ENCODE peak calls at places on chromosomes 6 and 20, in four cellular contexts. X is K562, W is HepG2, O is H1. D is an unnamed sample.

GRCh38 chr6:147075326-147075840 is 128.8 kb upstream of the STXBP5 start:
- DNase-seq in X (no peak), W (no peak), O (no peak), D (no peak)

GRCh38 chr20:19815553-19815991 is 57.5 kb downstream of the RIN2 start:
- DNase-seq in X (no peak), W (peak; percentile 70), O (no peak), D (peak; percentile 98)

GRCh38 chr6:144528605-144529425 is 243.7 kb downstream of the UTRN start:
- DNase-seq in X (no peak), W (no peak), O (no peak), D (no peak)

GRCh38 chr6:156060013-156060412 is 604.4 kb upstream of the NOX3 start:
- DNase-seq in X (no peak), W (no peak), O (no peak), D (no peak)

GRCh38 chr6:15313367-15313766 is 67.5 kb downstream of the JARID2 start:
- DNase-seq in X (no peak), W (no peak), O (no peak), D (no peak)

GRCh38 chr6:34032856-34033255 is 113.0 kb downstream of the GRM4 start:
- DNase-seq in X (no peak), W (no peak), O (no peak), D (no peak)

GRCh38 chr6:149941583-149942460 is at the start of gene ULBP2:
- DNase-seq in X (peak; percentile 99), W (no peak), O (no peak), D (peak; percentile 97)

GRCh38 chr6:34074064-34074739 is 71.7 kb downstream of the GRM4 start:
- DNase-seq in X (no peak), W (no peak), O (no peak), D (no peak)

GRCh38 chr6:145963216-145964068 is 716 bp downstream of the SHPRH start:
- DNase-seq in X (peak; percentile 55), W (no peak), O (peak; percentile 2), D (peak; percentile 68)

GRCh38 chr6:105072799-105073199 is 107.0 kb downstream of the POPDC3 start:
- DNase-seq in X (no peak), W (peak; percentile 59), O (no peak), D (no peak)

GRCh38 chr20:61628480-61628879 is 376.4 kb downstream of the CDH4 start:
- DNase-seq in X (no peak), W (no peak), O (no peak), D (no peak)

GRCh38 chr20:61623451-61623850 is 371.4 kb downstream of the CDH4 start:
- DNase-seq in X (no peak), W (no peak), O (no peak), D (no peak)

GRCh38 chr20:61627791-61628415 is 375.8 kb downstream of the CDH4 start:
- DNase-seq in X (no peak), W (no peak), O (no peak), D (no peak)

GRCh38 chr20:61628901-61629300 is 376.8 kb downstream of the CDH4 start:
- DNase-seq in X (no peak), W (no peak), O (no peak), D (no peak)

GRCh38 chr20:61626412-61626811 is 374.4 kb downstream of the CDH4 start:
- DNase-seq in X (no peak), W (no peak), O (no peak), D (no peak)
- H3K27me3 ChIP-seq in X (peaks cover 15% of the 10 kb centered on the region), W (peaks cover 90% of the 10 kb centered on the region), O (peaks cover 4% of the 10 kb centered on the region), D (no peaks in the 10 kb centered on the region)

DNA sequence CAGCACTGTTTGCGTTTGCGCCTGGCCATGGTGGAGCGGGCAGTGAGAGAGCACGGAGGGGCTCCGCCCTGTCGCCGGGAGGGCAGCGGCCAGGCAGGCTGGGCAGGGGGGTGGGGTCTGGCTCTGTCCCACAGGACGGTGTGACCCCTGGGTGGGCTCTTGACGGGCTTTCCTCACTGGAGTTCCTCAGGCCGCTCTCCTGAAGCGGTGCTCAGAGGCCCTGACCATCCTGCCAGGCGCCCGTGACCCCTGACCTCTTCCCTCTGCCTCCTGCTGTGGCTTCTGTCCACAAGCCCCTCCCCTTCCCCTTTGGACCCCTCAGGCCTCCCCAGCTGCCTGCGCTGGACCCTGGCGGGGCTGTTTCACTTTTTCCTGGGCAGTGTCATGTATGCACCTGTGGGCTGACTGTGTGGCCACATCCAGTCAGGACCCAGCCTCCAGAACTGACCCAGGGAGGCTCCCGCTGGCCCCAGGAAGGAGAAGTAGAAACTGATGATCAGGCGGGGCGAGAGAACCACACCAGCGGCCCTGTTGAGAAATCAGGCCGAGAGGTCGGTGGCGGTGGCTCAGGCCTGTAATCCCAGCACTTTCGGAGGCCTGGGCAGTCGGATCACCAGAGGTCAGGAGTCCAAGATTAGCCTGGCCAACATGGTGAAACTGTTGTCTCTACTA is 1.2 kb downstream of the OGFR start:
- DNase-seq in X (peak; percentile 37), W (peak; percentile 90), O (no peak), D (no peak)
- TF ChIP-seq JUN in X (no peak), W (peak; percentile 42), O (no peak), D (no peak)

GRCh38 chr6:137031122-137031521 is 13.6 kb downstream of the IL20RA start:
- DNase-seq in X (no peak), W (no peak), O (no peak), D (no peak)
- H3K27me3 ChIP-seq in X (peaks cover 3% of the 10 kb centered on the region), W (no peaks in the 10 kb centered on the region), O (no peaks in the 10 kb centered on the region), D (no peaks in the 10 kb centered on the region)

GRCh38 chr6:157994126-157994795 is 12.6 kb downstream of the SYNJ2 start:
- DNase-seq in X (peak; percentile 53), W (peak; percentile 69), O (no peak), D (no peak)
- TF ChIP-seq JUN in X (no peak), W (no peak), O (no peak), D (no peak)

GRCh38 chr20:47016068-47016664 is 121.5 kb downstream of the EYA2 start:
- DNase-seq in X (peak; percentile 40), W (no peak), O (no peak), D (no peak)

GRCh38 chr20:47019106-47019824 is 124.6 kb downstream of the EYA2 start:
- DNase-seq in X (no peak), W (no peak), O (no peak), D (no peak)

GRCh38 chr20:47018381-47018780 is 123.7 kb downstream of the EYA2 start:
- DNase-seq in X (no peak), W (no peak), O (no peak), D (no peak)

GRCh38 chr20:47021850-47022249 is 127.2 kb downstream of the EYA2 start:
- DNase-seq in X (no peak), W (peak; percentile 66), O (no peak), D (no peak)

GRCh38 chr20:47020231-47020630 is 125.6 kb downstream of the EYA2 start:
- DNase-seq in X (no peak), W (no peak), O (no peak), D (no peak)
- H3K27me3 ChIP-seq in X (peaks cover 2% of the 10 kb centered on the region), W (peaks cover 40% of the 10 kb centered on the region), O (no peaks in the 10 kb centered on the region), D (no peaks in the 10 kb centered on the region)

D was measured in endothelial cell of umbilical vein.